ENCODE peak calls at places on chromosomes 6 and 20, in six cellular contexts. One of them, this sample, is unnamed.

GRCh38 chr6:158518196-158519127 is 41.4 kb upstream of the TMEM181 start:
- DNase-seq in dorsolateral prefrontal cortex: peak
- DNase-seq in activated naive CD4-positive, alpha-beta T cell treated with Interleukin-2 at 50 U/mL for 16 hours: peak
- DNase-seq in NCI-H1105: peak
- DNase-seq in lower lobe of right lung: no peak
- DNase-seq in RWPE1: peak
- DNase-seq in this sample: no peak

GRCh38 chr6:77837034-77837784 is 184.4 kb downstream of the MEI4 start:
- DNase-seq in RWPE1: no peak
- DNase-seq in lower lobe of right lung: no peak
- DNase-seq in activated naive CD4-positive, alpha-beta T cell treated with Interleukin-2 at 50 U/mL for 16 hours: no peak
- DNase-seq in dorsolateral prefrontal cortex: no peak
- DNase-seq in NCI-H1105: no peak
- DNase-seq in this sample: no peak

GRCh38 chr20:59765599-59766177 is 161.3 kb downstream of the PHACTR3 start:
- DNase-seq in activated naive CD4-positive, alpha-beta T cell treated with Interleukin-2 at 50 U/mL for 16 hours: no peak
- DNase-seq in dorsolateral prefrontal cortex: no peak
- DNase-seq in lower lobe of right lung: no peak
- DNase-seq in RWPE1: peak
- DNase-seq in NCI-H1105: no peak
- DNase-seq in this sample: no peak

GRCh38 chr6:154474636-154475428 is 35.7 kb downstream of the CNKSR3 start:
- DNase-seq in dorsolateral prefrontal cortex: no peak
- DNase-seq in activated naive CD4-positive, alpha-beta T cell treated with Interleukin-2 at 50 U/mL for 16 hours: no peak
- DNase-seq in lower lobe of right lung: no peak
- DNase-seq in RWPE1: peak
- DNase-seq in NCI-H1105: no peak
- DNase-seq in this sample: no peak

GRCh38 chr6:84739866-84740208 is 24.6 kb downstream of the TBX18 start:
- DNase-seq in NCI-H1105: no peak
- DNase-seq in RWPE1: peak
- DNase-seq in dorsolateral prefrontal cortex: no peak
- DNase-seq in activated naive CD4-positive, alpha-beta T cell treated with Interleukin-2 at 50 U/mL for 16 hours: no peak
- DNase-seq in lower lobe of right lung: no peak
- DNase-seq in this sample: no peak

GRCh38 chr6:17905611-17906592 is 81.5 kb downstream of the KIF13A start:
- DNase-seq in activated naive CD4-positive, alpha-beta T cell treated with Interleukin-2 at 50 U/mL for 16 hours: no peak
- DNase-seq in NCI-H1105: no peak
- DNase-seq in lower lobe of right lung: no peak
- DNase-seq in RWPE1: peak
- DNase-seq in dorsolateral prefrontal cortex: no peak
- DNase-seq in this sample: no peak

GRCh38 chr6:159110748-159111147 is 58.5 kb upstream of the FNDC1 start:
- DNase-seq in NCI-H1105: no peak
- DNase-seq in dorsolateral prefrontal cortex: no peak
- DNase-seq in RWPE1: no peak
- DNase-seq in activated naive CD4-positive, alpha-beta T cell treated with Interleukin-2 at 50 U/mL for 16 hours: no peak
- DNase-seq in lower lobe of right lung: no peak
- DNase-seq in this sample: no peak

GRCh38 chr6:29981211-29981812 is 39.0 kb downstream of the HLA-A start:
- DNase-seq in RWPE1: no peak
- DNase-seq in NCI-H1105: no peak
- DNase-seq in activated naive CD4-positive, alpha-beta T cell treated with Interleukin-2 at 50 U/mL for 16 hours: no peak
- DNase-seq in lower lobe of right lung: no peak
- DNase-seq in dorsolateral prefrontal cortex: no peak
- DNase-seq in this sample: no peak

GRCh38 chr6:154164397-154164796 is 125.4 kb downstream of the OPRM1 start:
- DNase-seq in lower lobe of right lung: no peak
- DNase-seq in activated naive CD4-positive, alpha-beta T cell treated with Interleukin-2 at 50 U/mL for 16 hours: no peak
- DNase-seq in RWPE1: no peak
- DNase-seq in NCI-H1105: no peak
- DNase-seq in dorsolateral prefrontal cortex: peak
- DNase-seq in this sample: peak

GRCh38 chr6:169204167-169204566 is 49.5 kb downstream of the THBS2 start:
- DNase-seq in lower lobe of right lung: no peak
- DNase-seq in RWPE1: no peak
- DNase-seq in activated naive CD4-positive, alpha-beta T cell treated with Interleukin-2 at 50 U/mL for 16 hours: no peak
- DNase-seq in NCI-H1105: no peak
- DNase-seq in dorsolateral prefrontal cortex: no peak
- DNase-seq in this sample: no peak

GRCh38 chr20:50580016-50580747 is 70.0 kb downstream of the PTPN1 start:
- DNase-seq in RWPE1: peak
- DNase-seq in activated naive CD4-positive, alpha-beta T cell treated with Interleukin-2 at 50 U/mL for 16 hours: peak
- DNase-seq in NCI-H1105: no peak
- DNase-seq in lower lobe of right lung: peak
- DNase-seq in dorsolateral prefrontal cortex: peak
- DNase-seq in this sample: no peak

GRCh38 chr20:47770931-47771330 is 14.3 kb downstream of the SULF2 start:
- DNase-seq in NCI-H1105: no peak
- DNase-seq in activated naive CD4-positive, alpha-beta T cell treated with Interleukin-2 at 50 U/mL for 16 hours: no peak
- DNase-seq in lower lobe of right lung: no peak
- DNase-seq in RWPE1: no peak
- DNase-seq in dorsolateral prefrontal cortex: no peak
- DNase-seq in this sample: no peak

GRCh38 chr6:92979281-92979680 is 440.1 kb downstream of the EPHA7 start:
- DNase-seq in dorsolateral prefrontal cortex: no peak
- DNase-seq in RWPE1: no peak
- DNase-seq in lower lobe of right lung: no peak
- DNase-seq in NCI-H1105: no peak
- DNase-seq in activated naive CD4-positive, alpha-beta T cell treated with Interleukin-2 at 50 U/mL for 16 hours: no peak
- DNase-seq in this sample: no peak

GRCh38 chr6:144378437-144378836 is 93.3 kb downstream of the UTRN start:
- DNase-seq in dorsolateral prefrontal cortex: no peak
- DNase-seq in NCI-H1105: no peak
- DNase-seq in lower lobe of right lung: no peak
- DNase-seq in RWPE1: peak
- DNase-seq in activated naive CD4-positive, alpha-beta T cell treated with Interleukin-2 at 50 U/mL for 16 hours: no peak
- DNase-seq in this sample: no peak

GRCh38 chr6:35435075-35435837 is 16.9 kb upstream of the FANCE start:
- DNase-seq in activated naive CD4-positive, alpha-beta T cell treated with Interleukin-2 at 50 U/mL for 16 hours: no peak
- DNase-seq in RWPE1: no peak
- DNase-seq in dorsolateral prefrontal cortex: no peak
- DNase-seq in lower lobe of right lung: no peak
- DNase-seq in NCI-H1105: peak
- DNase-seq in this sample: no peak

GRCh38 chr6:132763269-132763668 is 5.6 kb upstream of the VNN2 start:
- DNase-seq in lower lobe of right lung: no peak
- DNase-seq in activated naive CD4-positive, alpha-beta T cell treated with Interleukin-2 at 50 U/mL for 16 hours: peak
- DNase-seq in RWPE1: no peak
- DNase-seq in NCI-H1105: no peak
- DNase-seq in dorsolateral prefrontal cortex: no peak
- DNase-seq in this sample: no peak

GRCh38 chr20:47727909-47728361 is 57.3 kb downstream of the SULF2 start:
- DNase-seq in RWPE1: no peak
- DNase-seq in dorsolateral prefrontal cortex: no peak
- DNase-seq in activated naive CD4-positive, alpha-beta T cell treated with Interleukin-2 at 50 U/mL for 16 hours: no peak
- DNase-seq in NCI-H1105: no peak
- DNase-seq in lower lobe of right lung: no peak
- DNase-seq in this sample: no peak

GRCh38 chr6:108463789-108464188 is 96.9 kb upstream of the FOXO3 start:
- DNase-seq in RWPE1: no peak
- DNase-seq in dorsolateral prefrontal cortex: no peak
- DNase-seq in NCI-H1105: no peak
- DNase-seq in activated naive CD4-positive, alpha-beta T cell treated with Interleukin-2 at 50 U/mL for 16 hours: no peak
- DNase-seq in lower lobe of right lung: no peak
- DNase-seq in this sample: peak

GRCh38 chr6:10582774-10583508 is 61.8 kb downstream of the GCNT2 start:
- DNase-seq in RWPE1: peak
- DNase-seq in activated naive CD4-positive, alpha-beta T cell treated with Interleukin-2 at 50 U/mL for 16 hours: no peak
- DNase-seq in NCI-H1105: peak
- DNase-seq in lower lobe of right lung: no peak
- DNase-seq in dorsolateral prefrontal cortex: no peak
- DNase-seq in this sample: no peak

GRCh38 chr6:83431545-83432165 is 804 bp upstream of the ME1 start:
- DNase-seq in lower lobe of right lung: no peak
- DNase-seq in NCI-H1105: no peak
- DNase-seq in RWPE1: peak
- DNase-seq in dorsolateral prefrontal cortex: no peak
- DNase-seq in activated naive CD4-positive, alpha-beta T cell treated with Interleukin-2 at 50 U/mL for 16 hours: no peak
- DNase-seq in this sample: no peak

GRCh38 chr20:54140927-54141566 is 32.7 kb downstream of the CYP24A1 start:
- DNase-seq in RWPE1: peak
- DNase-seq in activated naive CD4-positive, alpha-beta T cell treated with Interleukin-2 at 50 U/mL for 16 hours: no peak
- DNase-seq in NCI-H1105: no peak
- DNase-seq in lower lobe of right lung: no peak
- DNase-seq in dorsolateral prefrontal cortex: no peak
- DNase-seq in this sample: no peak

GRCh38 chr6:111013144-111013905 is 31.5 kb downstream of the RPF2 start:
- DNase-seq in activated naive CD4-positive, alpha-beta T cell treated with Interleukin-2 at 50 U/mL for 16 hours: no peak
- DNase-seq in dorsolateral prefrontal cortex: no peak
- DNase-seq in RWPE1: no peak
- DNase-seq in lower lobe of right lung: no peak
- DNase-seq in NCI-H1105: peak
- DNase-seq in this sample: peak

GRCh38 chr6:147724454-147724853 is 216.0 kb downstream of the SAMD5 start:
- DNase-seq in dorsolateral prefrontal cortex: no peak
- DNase-seq in activated naive CD4-positive, alpha-beta T cell treated with Interleukin-2 at 50 U/mL for 16 hours: no peak
- DNase-seq in NCI-H1105: no peak
- DNase-seq in lower lobe of right lung: no peak
- DNase-seq in RWPE1: no peak
- DNase-seq in this sample: no peak

GRCh38 chr20:62219992-62220665 is at the start of gene HRH3:
- DNase-seq in RWPE1: peak
- DNase-seq in lower lobe of right lung: no peak
- DNase-seq in dorsolateral prefrontal cortex: no peak
- DNase-seq in NCI-H1105: peak
- DNase-seq in activated naive CD4-positive, alpha-beta T cell treated with Interleukin-2 at 50 U/mL for 16 hours: peak
- DNase-seq in this sample: no peak

GRCh38 chr20:2558581-2559301 is 22.4 kb downstream of the TMC2 start:
- DNase-seq in NCI-H1105: no peak
- DNase-seq in RWPE1: peak
- DNase-seq in lower lobe of right lung: no peak
- DNase-seq in dorsolateral prefrontal cortex: no peak
- DNase-seq in activated naive CD4-positive, alpha-beta T cell treated with Interleukin-2 at 50 U/mL for 16 hours: no peak
- DNase-seq in this sample: no peak

GRCh38 chr20:14919473-14920157 is 582.2 kb upstream of the FLRT3 start:
- DNase-seq in activated naive CD4-positive, alpha-beta T cell treated with Interleukin-2 at 50 U/mL for 16 hours: no peak
- DNase-seq in RWPE1: peak
- DNase-seq in dorsolateral prefrontal cortex: no peak
- DNase-seq in lower lobe of right lung: peak
- DNase-seq in NCI-H1105: peak
- DNase-seq in this sample: no peak

GRCh38 chr20:539848-540247 is 3.7 kb downstream of the CSNK2A1 start:
- DNase-seq in activated naive CD4-positive, alpha-beta T cell treated with Interleukin-2 at 50 U/mL for 16 hours: no peak
- DNase-seq in NCI-H1105: no peak
- DNase-seq in dorsolateral prefrontal cortex: no peak
- DNase-seq in lower lobe of right lung: no peak
- DNase-seq in RWPE1: peak
- DNase-seq in this sample: no peak

GRCh38 chr6:82818727-82819126 is 246.9 kb downstream of the UBE3D start:
- DNase-seq in RWPE1: peak
- DNase-seq in lower lobe of right lung: no peak
- DNase-seq in dorsolateral prefrontal cortex: no peak
- DNase-seq in NCI-H1105: no peak
- DNase-seq in activated naive CD4-positive, alpha-beta T cell treated with Interleukin-2 at 50 U/mL for 16 hours: no peak
- DNase-seq in this sample: no peak

GRCh38 chr6:169810066-169810989 is 58.9 kb downstream of the ERMARD start:
- DNase-seq in RWPE1: no peak
- DNase-seq in lower lobe of right lung: no peak
- DNase-seq in NCI-H1105: no peak
- DNase-seq in activated naive CD4-positive, alpha-beta T cell treated with Interleukin-2 at 50 U/mL for 16 hours: no peak
- DNase-seq in dorsolateral prefrontal cortex: no peak
- DNase-seq in this sample: no peak